ENCODE peak calls at places on chromosomes 16 and 17, in eight cellular contexts. One of them, this sample, is unnamed. For H3K4me1 and H3K9me3, the result is how much of the 10 kb centered on the place peaks cover.

GRCh38 chr16:23866628-23867027 is 30.8 kb downstream of the PRKCB start:
- DNase-seq in endothelial cell of umbilical vein: no peak
- DNase-seq in naive thymus-derived CD4-positive, alpha-beta T cell: no peak
- DNase-seq in Karpas-422: no peak
- DNase-seq in heart right ventricle: no peak
- DNase-seq in tibial nerve: no peak
- DNase-seq in PC-3: no peak
- DNase-seq in transverse colon: no peak
- DNase-seq in this sample: no peak

GRCh38 chr16:51815527-51815926 is 664.5 kb upstream of the SALL1 start:
- DNase-seq in transverse colon: no peak
- DNase-seq in Karpas-422: no peak
- DNase-seq in heart right ventricle: no peak
- DNase-seq in PC-3: no peak
- DNase-seq in naive thymus-derived CD4-positive, alpha-beta T cell: no peak
- DNase-seq in tibial nerve: no peak
- DNase-seq in endothelial cell of umbilical vein: no peak
- DNase-seq in this sample: no peak

GRCh38 chr17:74045608-74046007 is 157.9 kb upstream of the RPL38 start:
- DNase-seq in PC-3: peak
- DNase-seq in Karpas-422: peak
- DNase-seq in endothelial cell of umbilical vein: no peak
- DNase-seq in heart right ventricle: no peak
- DNase-seq in naive thymus-derived CD4-positive, alpha-beta T cell: no peak
- DNase-seq in tibial nerve: no peak
- DNase-seq in transverse colon: no peak
- DNase-seq in this sample: no peak

GRCh38 chr16:59597269-59597668 is 863.2 kb upstream of the GOT2 start:
- DNase-seq in tibial nerve: no peak
- DNase-seq in endothelial cell of umbilical vein: no peak
- DNase-seq in Karpas-422: no peak
- DNase-seq in heart right ventricle: no peak
- DNase-seq in PC-3: no peak
- DNase-seq in naive thymus-derived CD4-positive, alpha-beta T cell: no peak
- DNase-seq in transverse colon: no peak
- DNase-seq in this sample: no peak

GRCh38 chr16:76614255-76614654 is 337.1 kb downstream of the CNTNAP4 start:
- DNase-seq in endothelial cell of umbilical vein: no peak
- DNase-seq in Karpas-422: no peak
- DNase-seq in heart right ventricle: no peak
- DNase-seq in PC-3: no peak
- DNase-seq in tibial nerve: no peak
- DNase-seq in naive thymus-derived CD4-positive, alpha-beta T cell: no peak
- DNase-seq in transverse colon: no peak
- DNase-seq in this sample: no peak

GRCh38 chr17:76497979-76498885 is 3.0 kb downstream of the RHBDF2 start:
- DNase-seq in PC-3: peak
- DNase-seq in naive thymus-derived CD4-positive, alpha-beta T cell: no peak
- DNase-seq in Karpas-422: no peak
- DNase-seq in transverse colon: peak
- DNase-seq in endothelial cell of umbilical vein: peak
- DNase-seq in heart right ventricle: peak
- DNase-seq in tibial nerve: no peak
- DNase-seq in this sample: no peak

GRCh38 chr16:58222532-58223316 is 24.8 kb upstream of the CSNK2A2 start:
- DNase-seq in transverse colon: no peak
- DNase-seq in endothelial cell of umbilical vein: no peak
- DNase-seq in naive thymus-derived CD4-positive, alpha-beta T cell: no peak
- DNase-seq in tibial nerve: no peak
- DNase-seq in heart right ventricle: no peak
- DNase-seq in Karpas-422: no peak
- DNase-seq in PC-3: peak
- DNase-seq in this sample: no peak

GRCh38 chr17:39081851-39082250 is 69.6 kb downstream of the PLXDC1 start:
- DNase-seq in endothelial cell of umbilical vein: no peak
- DNase-seq in transverse colon: no peak
- DNase-seq in PC-3: no peak
- DNase-seq in tibial nerve: no peak
- DNase-seq in naive thymus-derived CD4-positive, alpha-beta T cell: no peak
- DNase-seq in Karpas-422: no peak
- DNase-seq in heart right ventricle: no peak
- DNase-seq in this sample: no peak

GRCh38 chr16:26701243-26701886 is 365.4 kb upstream of the C16orf82 start:
- DNase-seq in heart right ventricle: no peak
- DNase-seq in Karpas-422: peak
- DNase-seq in transverse colon: no peak
- DNase-seq in endothelial cell of umbilical vein: no peak
- DNase-seq in tibial nerve: no peak
- DNase-seq in naive thymus-derived CD4-positive, alpha-beta T cell: no peak
- DNase-seq in PC-3: no peak
- DNase-seq in this sample: no peak

GRCh38 chr17:32671891-32672290 is 185.1 kb downstream of the CDK5R1 start:
- DNase-seq in heart right ventricle: peak
- DNase-seq in Karpas-422: no peak
- DNase-seq in transverse colon: peak
- DNase-seq in endothelial cell of umbilical vein: peak
- DNase-seq in tibial nerve: peak
- DNase-seq in naive thymus-derived CD4-positive, alpha-beta T cell: no peak
- DNase-seq in PC-3: peak
- DNase-seq in this sample: no peak

GRCh38 chr16:72012607-72013006 is 4.1 kb downstream of the DHODH start:
- DNase-seq in tibial nerve: no peak
- DNase-seq in endothelial cell of umbilical vein: no peak
- DNase-seq in transverse colon: no peak
- DNase-seq in heart right ventricle: no peak
- DNase-seq in Karpas-422: no peak
- DNase-seq in naive thymus-derived CD4-positive, alpha-beta T cell: no peak
- DNase-seq in PC-3: no peak
- DNase-seq in this sample: no peak

GRCh38 chr17:58412064-58412703 is 5.2 kb downstream of the RNF43 start:
- DNase-seq in transverse colon: no peak
- DNase-seq in PC-3: no peak
- DNase-seq in naive thymus-derived CD4-positive, alpha-beta T cell: no peak
- DNase-seq in Karpas-422: no peak
- DNase-seq in heart right ventricle: no peak
- DNase-seq in tibial nerve: no peak
- DNase-seq in endothelial cell of umbilical vein: no peak
- DNase-seq in this sample: no peak
- H3K4me3 ChIP-seq in transverse colon: no peak
- H3K4me3 ChIP-seq in PC-3: peak
- H3K4me3 ChIP-seq in naive thymus-derived CD4-positive, alpha-beta T cell: no peak
- H3K4me3 ChIP-seq in Karpas-422: no peak
- H3K4me3 ChIP-seq in heart right ventricle: no peak
- H3K4me3 ChIP-seq in tibial nerve: no peak
- H3K4me3 ChIP-seq in endothelial cell of umbilical vein: no peak
- H3K4me3 ChIP-seq in this sample: no peak

GRCh38 chr16:87366288-87366687 is 17.3 kb downstream of the FBXO31 start:
- DNase-seq in Karpas-422: no peak
- DNase-seq in naive thymus-derived CD4-positive, alpha-beta T cell: no peak
- DNase-seq in heart right ventricle: no peak
- DNase-seq in tibial nerve: no peak
- DNase-seq in endothelial cell of umbilical vein: no peak
- DNase-seq in PC-3: no peak
- DNase-seq in transverse colon: peak
- DNase-seq in this sample: no peak

GRCh38 chr16:87363771-87364476 is 19.7 kb downstream of the FBXO31 start:
- DNase-seq in endothelial cell of umbilical vein: peak
- DNase-seq in tibial nerve: no peak
- DNase-seq in transverse colon: peak
- DNase-seq in Karpas-422: no peak
- DNase-seq in naive thymus-derived CD4-positive, alpha-beta T cell: no peak
- DNase-seq in PC-3: no peak
- DNase-seq in heart right ventricle: peak
- DNase-seq in this sample: no peak

GRCh38 chr16:87366930-87367329 is 16.6 kb downstream of the FBXO31 start:
- DNase-seq in Karpas-422: no peak
- DNase-seq in endothelial cell of umbilical vein: no peak
- DNase-seq in transverse colon: no peak
- DNase-seq in naive thymus-derived CD4-positive, alpha-beta T cell: no peak
- DNase-seq in heart right ventricle: no peak
- DNase-seq in PC-3: no peak
- DNase-seq in tibial nerve: no peak
- DNase-seq in this sample: no peak

GRCh38 chr16:87367556-87367955 is 16.0 kb downstream of the FBXO31 start:
- DNase-seq in heart right ventricle: no peak
- DNase-seq in PC-3: no peak
- DNase-seq in naive thymus-derived CD4-positive, alpha-beta T cell: no peak
- DNase-seq in transverse colon: no peak
- DNase-seq in tibial nerve: no peak
- DNase-seq in Karpas-422: no peak
- DNase-seq in endothelial cell of umbilical vein: no peak
- DNase-seq in this sample: no peak

DNA sequence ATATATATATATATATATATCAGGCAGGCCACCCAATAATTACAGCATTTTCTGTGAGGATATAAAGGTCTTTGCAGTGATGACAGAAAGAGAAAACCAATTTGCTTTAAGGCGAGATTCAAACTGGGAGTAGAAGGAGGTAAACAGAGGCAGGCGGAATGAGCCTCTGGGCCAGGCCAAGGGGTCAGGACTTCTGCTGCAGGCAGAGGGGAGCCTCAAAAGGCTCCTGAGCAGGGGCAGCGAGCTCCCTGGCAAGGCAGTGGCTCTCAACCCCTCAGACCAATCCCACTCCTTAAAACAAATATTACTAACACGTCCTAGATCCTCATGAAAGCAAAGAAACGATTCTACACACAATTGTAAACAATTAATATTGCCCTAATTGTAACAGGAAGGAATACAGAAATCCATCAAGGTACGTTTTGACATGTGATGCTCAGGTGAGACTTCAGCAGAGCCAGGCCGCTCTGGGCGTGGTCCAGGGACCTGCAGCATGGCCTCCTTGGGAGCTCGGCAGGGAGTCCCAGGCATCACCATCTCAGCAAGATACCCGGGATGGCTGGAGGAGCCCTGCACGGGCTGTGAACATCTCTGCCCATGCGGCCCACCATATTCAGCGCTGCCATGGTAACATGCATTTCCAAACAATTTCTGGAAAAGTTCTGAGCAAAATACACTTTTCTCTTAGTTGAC is 18.4 kb downstream of the FBXO31 start:
- DNase-seq in naive thymus-derived CD4-positive, alpha-beta T cell: no peak
- DNase-seq in endothelial cell of umbilical vein: no peak
- DNase-seq in tibial nerve: no peak
- DNase-seq in heart right ventricle: no peak
- DNase-seq in PC-3: no peak
- DNase-seq in transverse colon: no peak
- DNase-seq in Karpas-422: no peak
- DNase-seq in this sample: no peak
- H3K4me1 ChIP-seq in naive thymus-derived CD4-positive, alpha-beta T cell: under half
- H3K4me1 ChIP-seq in endothelial cell of umbilical vein: under half
- H3K4me1 ChIP-seq in tibial nerve: under half
- H3K4me1 ChIP-seq in heart right ventricle: under half
- H3K4me1 ChIP-seq in PC-3: under half
- H3K4me1 ChIP-seq in transverse colon: under half
- H3K4me1 ChIP-seq in Karpas-422: under half
- H3K4me1 ChIP-seq in this sample: under half

GRCh38 chr17:82949361-82949760 is 109.5 kb upstream of the ZNF750 start:
- DNase-seq in naive thymus-derived CD4-positive, alpha-beta T cell: no peak
- DNase-seq in transverse colon: no peak
- DNase-seq in Karpas-422: no peak
- DNase-seq in tibial nerve: no peak
- DNase-seq in heart right ventricle: no peak
- DNase-seq in PC-3: no peak
- DNase-seq in endothelial cell of umbilical vein: no peak
- DNase-seq in this sample: no peak

GRCh38 chr17:82948081-82948511 is 108.3 kb upstream of the ZNF750 start:
- DNase-seq in PC-3: no peak
- DNase-seq in heart right ventricle: no peak
- DNase-seq in naive thymus-derived CD4-positive, alpha-beta T cell: no peak
- DNase-seq in transverse colon: peak
- DNase-seq in Karpas-422: no peak
- DNase-seq in tibial nerve: no peak
- DNase-seq in endothelial cell of umbilical vein: no peak
- DNase-seq in this sample: no peak

GRCh38 chr17:82949984-82950383 is 110.2 kb upstream of the ZNF750 start:
- DNase-seq in tibial nerve: no peak
- DNase-seq in Karpas-422: no peak
- DNase-seq in endothelial cell of umbilical vein: no peak
- DNase-seq in naive thymus-derived CD4-positive, alpha-beta T cell: no peak
- DNase-seq in heart right ventricle: no peak
- DNase-seq in transverse colon: no peak
- DNase-seq in PC-3: no peak
- DNase-seq in this sample: no peak

GRCh38 chr17:82947051-82947991 is 107.5 kb upstream of the ZNF750 start:
- DNase-seq in tibial nerve: no peak
- DNase-seq in transverse colon: no peak
- DNase-seq in Karpas-422: no peak
- DNase-seq in endothelial cell of umbilical vein: no peak
- DNase-seq in naive thymus-derived CD4-positive, alpha-beta T cell: no peak
- DNase-seq in heart right ventricle: no peak
- DNase-seq in PC-3: no peak
- DNase-seq in this sample: no peak

GRCh38 chr17:82948957-82949356 is 109.1 kb upstream of the ZNF750 start:
- DNase-seq in PC-3: no peak
- DNase-seq in transverse colon: no peak
- DNase-seq in tibial nerve: no peak
- DNase-seq in endothelial cell of umbilical vein: no peak
- DNase-seq in heart right ventricle: no peak
- DNase-seq in Karpas-422: no peak
- DNase-seq in naive thymus-derived CD4-positive, alpha-beta T cell: no peak
- DNase-seq in this sample: no peak
- H3K9me3 ChIP-seq in PC-3: under half
- H3K9me3 ChIP-seq in transverse colon: under half
- H3K9me3 ChIP-seq in tibial nerve: under half
- H3K9me3 ChIP-seq in endothelial cell of umbilical vein: under half
- H3K9me3 ChIP-seq in heart right ventricle: half or more
- H3K9me3 ChIP-seq in Karpas-422: half or more
- H3K9me3 ChIP-seq in naive thymus-derived CD4-positive, alpha-beta T cell: under half
- H3K9me3 ChIP-seq in this sample: under half

DNA sequence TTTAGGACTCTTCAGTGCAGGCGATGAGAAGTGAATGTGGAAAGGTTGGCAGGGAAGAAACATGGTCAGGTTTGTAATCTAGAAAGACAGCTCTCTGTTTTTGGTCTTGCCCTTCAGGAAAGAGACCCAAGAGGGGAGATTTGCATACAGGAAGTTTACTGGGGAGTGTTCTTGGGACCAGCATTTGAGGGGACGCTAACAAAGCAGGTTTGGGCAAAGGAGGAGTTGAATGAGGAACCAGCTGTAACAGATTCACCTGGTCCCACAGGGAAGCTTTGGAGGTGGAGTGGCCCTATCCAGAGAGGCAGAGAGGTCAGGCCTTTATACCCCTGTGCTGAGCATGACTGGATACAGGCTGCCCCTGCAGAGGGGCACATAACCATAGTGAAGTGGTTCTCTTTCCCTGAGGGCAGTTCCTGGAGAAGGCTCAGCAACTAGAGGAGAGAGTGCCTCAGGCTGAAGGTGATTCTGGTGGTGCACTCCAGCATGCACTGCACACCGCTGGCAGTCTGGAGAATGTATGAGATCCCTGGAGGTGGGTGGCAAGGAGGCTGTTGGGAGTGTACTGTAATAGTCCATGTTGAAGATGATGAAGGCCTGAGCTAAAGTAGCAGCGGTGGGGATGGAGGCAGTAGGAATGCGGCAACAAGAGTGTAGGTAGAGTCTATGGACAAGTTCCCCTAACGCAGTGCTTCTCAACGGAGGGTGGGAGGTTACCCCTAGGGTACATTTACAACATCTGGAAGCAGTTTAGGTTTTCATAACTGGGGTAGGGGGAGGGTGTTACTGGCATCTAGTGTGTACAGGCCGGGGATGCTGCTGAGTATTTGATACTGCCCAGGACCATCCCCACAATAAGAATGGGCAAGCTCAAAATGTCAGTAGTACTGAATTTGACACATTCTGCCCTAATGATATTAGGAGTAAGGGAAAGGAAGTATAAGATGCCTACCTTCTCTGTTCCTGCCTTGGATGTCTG is 37.2 kb downstream of the MAP2K6 start:
- DNase-seq in endothelial cell of umbilical vein: no peak
- DNase-seq in naive thymus-derived CD4-positive, alpha-beta T cell: no peak
- DNase-seq in transverse colon: no peak
- DNase-seq in PC-3: no peak
- DNase-seq in heart right ventricle: no peak
- DNase-seq in tibial nerve: no peak
- DNase-seq in Karpas-422: no peak
- DNase-seq in this sample: no peak
- H3K4me3 ChIP-seq in endothelial cell of umbilical vein: no peak
- H3K4me3 ChIP-seq in naive thymus-derived CD4-positive, alpha-beta T cell: no peak
- H3K4me3 ChIP-seq in transverse colon: no peak
- H3K4me3 ChIP-seq in PC-3: no peak
- H3K4me3 ChIP-seq in heart right ventricle: no peak
- H3K4me3 ChIP-seq in tibial nerve: no peak
- H3K4me3 ChIP-seq in Karpas-422: no peak
- H3K4me3 ChIP-seq in this sample: no peak